ENCODE peak calls at places on chromosome 9, in seven cellular contexts. Q, O, I, P, J, V and C are unnamed samples.

GRCh38 chr9:121277026-121277425 is 9.1 kb downstream of the GSN start:
- DNase-seq in P (no peak), Q (no peak), I (no peak), J (no peak), O (no peak), V (no peak), C (no peak)

GRCh38 chr9:14372437-14373318 is 58.7 kb upstream of the NFIB start:
- DNase-seq in O (peak; percentile 67), Q (peak; percentile 67), I (no peak), J (no peak), V (no peak), P (no peak), C (no peak)

GRCh38 chr9:99866398-99866797 is 40.1 kb upstream of the STX17 start:
- DNase-seq in V (no peak), J (no peak), I (no peak), O (no peak), P (no peak), Q (no peak), C (no peak)

GRCh38 chr9:103991698-103992097 is 102.4 kb upstream of the SMC2 start:
- DNase-seq in P (no peak), J (no peak), O (no peak), I (no peak), Q (no peak), V (no peak), C (no peak)

GRCh38 chr9:4327504-4328191 is 27.8 kb upstream of the GLIS3 start:
- DNase-seq in J (no peak), O (no peak), Q (no peak), P (no peak), V (no peak), I (no peak), C (no peak)

GRCh38 chr9:37923121-37923795 is 19.3 kb upstream of the SLC25A51 start:
- DNase-seq in O (no peak), Q (no peak), I (no peak), J (no peak), V (no peak), P (no peak), C (no peak)

GRCh38 chr9:102974530-102974929 is 20.6 kb upstream of the CYLC2 start:
- DNase-seq in P (no peak), Q (peak; percentile 9), J (no peak), V (no peak), I (no peak), O (no peak), C (no peak)

GRCh38 chr9:113614843-113615648 is 151.5 kb downstream of the RGS3 start:
- DNase-seq in J (no peak), O (peak; percentile 55), P (no peak), Q (no peak), V (no peak), I (no peak), C (peak; percentile 86)

GRCh38 chr9:96618209-96619108 is 1.2 kb downstream of the CDC14B start:
- DNase-seq in V (peak; percentile 46), P (peak; percentile 19), I (peak; percentile 64), Q (peak; percentile 29), J (no peak), O (peak; percentile 77), C (peak; percentile 68)

GRCh38 chr9:17315341-17315740 is 180.5 kb downstream of the CNTLN start:
- DNase-seq in Q (no peak), V (no peak), O (no peak), J (no peak), I (no peak), P (no peak), C (no peak)

GRCh38 chr9:35490155-35490909 is 421 bp downstream of the RUSC2 start:
- DNase-seq in O (peak; percentile 51), J (peak; percentile 34), I (no peak), V (peak; percentile 8), Q (no peak), P (no peak), C (peak; percentile 39)
- H3K4me3 ChIP-seq in O (peak overlapping the region; percentile 47), J (peak overlapping the region; percentile 89), I (peak overlapping the region; percentile 62), V (peak overlapping the region; percentile 55), Q (peak overlapping the region; percentile 57), P (peak overlapping the region; percentile 54), C (peak overlapping the region; percentile 51)

GRCh38 chr9:6927838-6928237 is 170.1 kb downstream of the KDM4C start:
- DNase-seq in V (no peak), O (no peak), Q (no peak), P (no peak), J (no peak), I (no peak), C (no peak)
- H3K4me3 ChIP-seq in V (no peak overlapping the region), O (no peak overlapping the region), Q (no peak overlapping the region), P (no peak overlapping the region), J (no peak overlapping the region), I (no peak overlapping the region), C (no peak overlapping the region)

GRCh38 chr9:108444400-108445358 is 411.1 kb downstream of the ACTL7B start:
- DNase-seq in J (no peak), Q (peak; percentile 30), V (no peak), O (peak; percentile 60), P (no peak), I (no peak), C (no peak)

GRCh38 chr9:108443741-108444140 is 412.0 kb downstream of the ACTL7B start:
- DNase-seq in J (no peak), P (no peak), Q (no peak), V (no peak), I (no peak), O (no peak), C (no peak)

GRCh38 chr9:108441251-108441650 is 414.5 kb downstream of the ACTL7B start:
- DNase-seq in V (no peak), Q (no peak), O (no peak), I (no peak), P (no peak), J (no peak), C (no peak)

GRCh38 chr9:108442604-108443277 is 413.0 kb downstream of the ACTL7B start:
- DNase-seq in P (no peak), I (no peak), Q (no peak), J (no peak), O (no peak), V (no peak), C (no peak)

DNA sequence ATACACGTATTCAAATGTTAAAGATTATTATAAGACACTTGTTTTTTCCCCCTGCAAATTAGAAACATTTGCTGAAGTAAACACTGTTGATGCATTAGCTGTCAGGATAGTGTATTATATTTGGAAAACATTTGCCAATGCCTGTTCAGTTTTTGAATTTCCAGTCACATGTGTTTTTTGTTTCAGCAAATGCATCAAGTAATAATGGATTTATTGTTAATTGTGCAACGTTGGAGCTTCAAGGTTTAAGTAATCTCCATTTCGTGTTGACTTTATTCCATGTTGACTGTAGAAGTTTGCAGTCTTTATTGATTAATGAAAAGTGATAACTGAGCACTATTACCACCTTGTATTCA is 412.5 kb downstream of the ACTL7B start:
- DNase-seq in Q (no peak), V (no peak), J (no peak), I (no peak), P (no peak), O (no peak), C (no peak)
- H3K4me3 ChIP-seq in Q (no peak overlapping the region), V (no peak overlapping the region), J (no peak overlapping the region), I (no peak overlapping the region), P (no peak overlapping the region), O (no peak overlapping the region), C (no peak overlapping the region)

GRCh38 chr9:972512-973294 is 3.8 kb upstream of the DMRT3 start:
- DNase-seq in O (peak; percentile 31), J (no peak), I (no peak), P (no peak), V (no peak), Q (no peak), C (no peak)
- H3K4me3 ChIP-seq in O (no peak overlapping the region), J (no peak overlapping the region), I (no peak overlapping the region), P (no peak overlapping the region), V (no peak overlapping the region), Q (no peak overlapping the region), C (peak overlapping the region; percentile 48)

GRCh38 chr9:70902705-70903131 is 218.7 kb downstream of the TRPM3 start:
- DNase-seq in J (no peak), O (peak; percentile 27), P (no peak), Q (peak; percentile 31), V (no peak), I (no peak), C (peak; percentile 50)
- H3K4me3 ChIP-seq in J (no peak overlapping the region), O (no peak overlapping the region), P (no peak overlapping the region), Q (no peak overlapping the region), V (no peak overlapping the region), I (no peak overlapping the region), C (no peak overlapping the region)

GRCh38 chr9:123928471-123929176 is 1.3 kb downstream of the DENND1A start:
- DNase-seq in J (no peak), O (no peak), P (no peak), I (no peak), Q (no peak), V (no peak), C (no peak)

GRCh38 chr9:123929177-123929869 is 603 bp downstream of the DENND1A start:
- DNase-seq in P (no peak), V (peak; percentile 44), Q (no peak), O (peak; percentile 67), J (no peak), I (peak; percentile 55), C (peak; percentile 85)

GRCh38 chr9:123926986-123927385 is 2.9 kb downstream of the DENND1A start:
- DNase-seq in O (no peak), P (no peak), J (no peak), Q (no peak), I (no peak), V (no peak), C (no peak)

GRCh38 chr9:123927625-123928308 is 2.2 kb downstream of the DENND1A start:
- DNase-seq in P (no peak), V (peak; percentile 33), Q (no peak), O (peak; percentile 44), I (no peak), J (no peak), C (no peak)

DNA sequence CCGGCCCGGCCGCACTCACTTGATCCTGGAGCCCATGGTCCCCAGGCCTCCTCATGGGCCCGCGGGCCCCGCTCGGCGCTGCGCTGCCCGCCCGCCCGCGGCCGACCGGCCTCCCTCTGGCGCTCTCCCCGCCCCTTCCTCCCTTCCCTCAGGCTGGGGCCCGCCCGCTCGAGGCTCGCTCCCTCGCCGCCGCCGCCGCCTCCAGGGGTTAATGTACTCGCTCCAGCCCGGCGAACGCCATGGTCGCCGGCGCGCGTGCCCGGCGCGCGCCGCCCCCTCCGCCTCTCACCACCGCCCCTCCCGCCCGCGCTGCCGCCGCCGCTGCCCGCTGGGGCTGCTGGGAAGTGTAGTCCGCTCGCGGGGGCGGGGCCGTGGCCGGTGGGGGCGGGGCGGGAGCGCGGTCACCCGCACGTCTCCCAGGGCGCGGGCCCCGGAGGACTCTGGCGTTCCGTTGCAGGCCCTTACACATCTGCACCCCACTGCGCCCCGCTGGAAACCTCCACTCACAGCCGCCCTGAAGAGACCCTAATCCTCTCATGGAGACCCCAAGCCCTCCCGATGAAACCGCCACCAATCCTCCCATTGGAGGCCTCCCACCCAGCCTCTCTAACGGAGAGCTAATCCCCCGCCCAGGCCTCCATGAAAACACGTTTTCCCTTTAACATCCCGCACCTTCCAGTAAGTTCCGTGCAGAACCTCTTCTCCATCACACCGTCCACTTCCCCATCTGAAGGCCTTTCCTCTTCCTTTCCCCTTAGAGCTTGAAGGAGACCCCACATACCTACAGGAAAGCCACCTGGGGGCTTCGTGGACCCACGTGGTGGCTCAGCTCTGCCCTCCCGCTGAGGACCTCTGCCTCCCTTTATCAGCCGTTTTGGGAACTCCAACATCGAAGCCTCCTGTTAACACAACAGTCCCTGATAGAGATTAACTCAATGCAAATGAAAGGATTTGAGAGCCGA is at the start of gene DENND1A:
- DNase-seq in J (peak; percentile 88), V (peak; percentile 94), Q (peak; percentile 85), I (peak; percentile 92), P (peak; percentile 79), O (peak; percentile 96), C (peak; percentile 94)
- H3K4me3 ChIP-seq in J (peak within 1 kb of the TSS; percentile 79), V (peak within 1 kb of the TSS; percentile 89), Q (peak within 1 kb of the TSS; percentile 95), I (peak within 1 kb of the TSS; percentile 42), P (peak within 1 kb of the TSS; percentile 58), O (peak within 1 kb of the TSS; percentile 51), C (peak within 1 kb of the TSS; percentile 90)

GRCh38 chr9:137295313-137296213 is 6.5 kb downstream of the NRARP start:
- DNase-seq in J (no peak), V (peak; percentile 62), I (peak; percentile 73), O (peak; percentile 82), Q (no peak), P (peak; percentile 56), C (peak; percentile 70)
- H3K4me3 ChIP-seq in J (peak overlapping the region; percentile 55), V (peak overlapping the region; percentile 39), I (no peak overlapping the region), O (peak overlapping the region; percentile 7), Q (peak overlapping the region; percentile 88), P (peak overlapping the region; percentile 27), C (peak overlapping the region; percentile 74)